ENCODE peak calls at places on chromosomes 6 and 20, in eight cellular contexts. C, F, G, M, I, P, X and B are unnamed samples.

GRCh38 chr6:4774715-4775590 is 1.3 kb upstream of the CDYL start:
- DNase-seq in G (peak), M (peak), C (no peak), P (no peak), I (peak), X (no peak), F (peak), B (no peak)

GRCh38 chr6:2695464-2696095 is 55.1 kb downstream of the MYLK4 start:
- DNase-seq in G (no peak), P (no peak), I (peak), M (no peak), F (no peak), C (no peak), X (no peak), B (peak)

GRCh38 chr6:35300848-35301247 is 3.2 kb downstream of the DEF6 start:
- DNase-seq in C (no peak), M (peak), F (no peak), X (peak), P (peak), G (no peak), I (no peak), B (no peak)

GRCh38 chr20:10876558-10876957 is 202.8 kb upstream of the JAG1 start:
- DNase-seq in M (no peak), P (no peak), G (no peak), F (no peak), I (peak), C (no peak), X (no peak), B (no peak)

GRCh38 chr20:17971571-17972013 is 2.8 kb downstream of the MGME1 start:
- DNase-seq in I (peak), P (no peak), G (no peak), C (peak), X (no peak), F (no peak), M (no peak), B (peak)

GRCh38 chr6:167856999-167857660 is 30.4 kb downstream of the AFDN start:
- DNase-seq in G (no peak), X (no peak), P (no peak), F (no peak), I (peak), M (no peak), C (no peak), B (peak)

GRCh38 chr6:13194852-13195251 is 133.5 kb downstream of the TBC1D7 start:
- DNase-seq in G (no peak), C (peak), X (peak), F (no peak), M (no peak), P (no peak), I (peak), B (peak)

GRCh38 chr20:64219202-64219601 is 36.3 kb upstream of the PCMTD2 start:
- DNase-seq in F (no peak), X (no peak), P (no peak), I (no peak), C (no peak), M (no peak), G (no peak), B (no peak)

GRCh38 chr20:49819702-49820101 is 7.1 kb downstream of the SLC9A8 start:
- DNase-seq in F (no peak), P (no peak), C (no peak), M (no peak), I (no peak), G (no peak), X (no peak), B (no peak)

GRCh38 chr6:31687321-31687720 is 6.5 kb upstream of the LY6G5C start:
- DNase-seq in I (no peak), X (no peak), M (no peak), G (no peak), F (no peak), C (no peak), P (no peak), B (no peak)

GRCh38 chr6:4253604-4254211 is 118.3 kb upstream of the ECI2 start:
- DNase-seq in I (peak), X (no peak), F (no peak), C (peak), M (no peak), G (peak), P (no peak), B (peak)

GRCh38 chr6:39884696-39885095 is 49.6 kb downstream of the MOCS1 start:
- DNase-seq in P (no peak), F (no peak), X (no peak), M (no peak), G (no peak), I (peak), C (no peak), B (peak)

GRCh38 chr6:14770040-14770439 is 475.8 kb upstream of the JARID2 start:
- DNase-seq in G (no peak), P (no peak), X (no peak), I (no peak), F (no peak), M (no peak), C (no peak), B (no peak)

GRCh38 chr6:1396952-1397868 is 7.8 kb downstream of the FOXF2 start:
- DNase-seq in P (peak), I (peak), C (peak), M (peak), X (peak), F (peak), G (peak), B (peak)

GRCh38 chr20:50844430-50845100 is 49.7 kb downstream of the BCAS4 start:
- DNase-seq in C (peak), I (peak), F (peak), P (peak), M (no peak), G (no peak), X (peak), B (peak)

GRCh38 chr6:141421378-141421777 is 711.3 kb upstream of the GJE1 start:
- DNase-seq in P (no peak), G (no peak), F (no peak), M (no peak), X (no peak), C (peak), I (peak), B (peak)

GRCh38 chr6:169624785-169625184 is 77.0 kb downstream of the WDR27 start:
- DNase-seq in F (no peak), I (no peak), C (no peak), P (no peak), G (no peak), X (no peak), M (no peak), B (no peak)

GRCh38 chr6:21240709-21241108 is 352.8 kb upstream of the SOX4 start:
- DNase-seq in M (no peak), X (no peak), G (no peak), F (no peak), I (peak), P (no peak), C (no peak), B (no peak)

GRCh38 chr6:20166226-20166625 is 46.0 kb downstream of the MBOAT1 start:
- DNase-seq in M (no peak), G (no peak), I (no peak), F (no peak), C (no peak), P (no peak), X (no peak), B (no peak)

GRCh38 chr20:45320948-45321595 is 13.0 kb upstream of the MATN4 start:
- DNase-seq in X (no peak), P (no peak), C (no peak), I (no peak), M (no peak), F (no peak), G (no peak), B (no peak)

GRCh38 chr6:115053169-115053860 is 710.5 kb upstream of the HS3ST5 start:
- DNase-seq in M (no peak), F (no peak), X (no peak), G (no peak), P (no peak), I (no peak), C (no peak), B (no peak)

GRCh38 chr20:35768731-35769664 is 2.8 kb upstream of the PHF20 start:
- DNase-seq in C (peak), P (peak), M (peak), F (no peak), G (peak), I (peak), X (peak), B (peak)

GRCh38 chr6:129475477-129476247 is 234.3 kb downstream of the ARHGAP18 start:
- DNase-seq in M (no peak), F (no peak), G (no peak), X (no peak), C (no peak), P (no peak), I (no peak), B (no peak)

GRCh38 chr6:133889557-133890301 is 816 bp downstream of the TCF21 start:
- DNase-seq in G (no peak), F (no peak), P (no peak), I (no peak), M (no peak), C (no peak), X (peak), B (peak)

GRCh38 chr6:28648035-28648877 is 122.6 kb downstream of the GPX5 start:
- DNase-seq in P (no peak), I (peak), F (peak), G (peak), X (peak), M (no peak), C (peak), B (peak)

GRCh38 chr20:46272389-46273047 is 35.8 kb downstream of the CDH22 start:
- DNase-seq in G (no peak), F (no peak), C (no peak), P (no peak), I (peak), M (no peak), X (no peak), B (no peak)

GRCh38 chr6:85126448-85127178 is 323.3 kb upstream of the NT5E start:
- DNase-seq in I (peak), X (peak), P (no peak), M (no peak), C (peak), F (no peak), G (no peak), B (peak)

GRCh38 chr6:14258695-14259655 is 141.4 kb downstream of the CD83 start:
- DNase-seq in M (no peak), F (no peak), G (no peak), I (no peak), C (no peak), P (no peak), X (no peak), B (no peak)

GRCh38 chr20:297925-298754 is 770 bp downstream of the ZCCHC3 start:
- DNase-seq in G (peak), X (peak), C (peak), M (peak), F (peak), P (peak), I (peak), B (peak)

GRCh38 chr6:9482030-9482731 is 932.7 kb downstream of the TFAP2A start:
- DNase-seq in F (no peak), I (peak), G (no peak), C (peak), P (no peak), X (no peak), M (no peak), B (peak)

GRCh38 chr6:43910638-43911353 is 140.8 kb downstream of the VEGFA start:
- DNase-seq in X (no peak), M (no peak), P (no peak), F (no peak), I (peak), C (no peak), G (no peak), B (peak)

GRCh38 chr20:23050847-23051627 is 1.6 kb upstream of the THBD start:
- DNase-seq in P (no peak), X (peak), I (peak), C (peak), M (no peak), G (no peak), F (no peak), B (peak)

GRCh38 chr6:154302111-154302752 is 54.4 kb downstream of the IPCEF1 start:
- DNase-seq in F (no peak), X (peak), I (peak), C (peak), P (no peak), G (no peak), M (no peak), B (peak)

GRCh38 chr20:34389206-34389953 is 26.3 kb downstream of the ITCH start:
- DNase-seq in G (peak), P (no peak), X (no peak), M (no peak), I (no peak), F (no peak), C (no peak), B (peak)

GRCh38 chr20:23366384-23366783 is 4.4 kb downstream of the GZF1 start:
- DNase-seq in X (no peak), M (no peak), P (no peak), C (no peak), F (no peak), G (no peak), I (no peak), B (no peak)

GRCh38 chr20:36632147-36632486 is 13.9 kb downstream of the SLA2 start:
- DNase-seq in X (no peak), I (no peak), P (no peak), M (no peak), F (no peak), C (no peak), G (no peak), B (no peak)

GRCh38 chr6:35302604-35303218 is 5.1 kb downstream of the DEF6 start:
- DNase-seq in P (peak), F (peak), C (peak), I (peak), G (no peak), M (peak), X (peak), B (peak)

GRCh38 chr6:15131234-15132195 is 114.4 kb upstream of the JARID2 start:
- DNase-seq in P (no peak), M (no peak), G (no peak), I (no peak), C (no peak), F (no peak), X (no peak), B (no peak)

GRCh38 chr6:18990313-18990978 is 603.3 kb downstream of the RNF144B start:
- DNase-seq in I (peak), C (peak), G (peak), X (peak), P (no peak), M (no peak), F (peak), B (peak)

GRCh38 chr6:17015551-17016381 is 86.1 kb upstream of the STMND1 start:
- DNase-seq in I (peak), C (no peak), P (peak), G (no peak), F (peak), M (no peak), X (peak), B (no peak)